ENCODE peak calls at places on chromosomes 16 and 17, in seven cellular contexts. V, B, Z, N, L, F and J are unnamed samples.

GRCh38 chr17:2929881-2930533 is 133.4 kb downstream of the OR1D5 start:
- DNase-seq in V (no peak), B (no peak), Z (no peak), N (peak; percentile 35), L (no peak), F (peak; percentile 39), J (no peak)

GRCh38 chr17:72087876-72088275 is 32.9 kb upstream of the SOX9 start:
- DNase-seq in V (no peak), B (no peak), Z (no peak), N (no peak), L (no peak), F (no peak), J (no peak)

GRCh38 chr17:80474231-80474932 is 2.0 kb downstream of the NPTX1 start:
- DNase-seq in V (peak; percentile 84), B (no peak), Z (no peak), N (peak; percentile 55), L (no peak), F (peak; percentile 61), J (no peak)

GRCh38 chr17:37527249-37527851 is 37.7 kb downstream of the DUSP14 start:
- DNase-seq in V (no peak), B (peak; percentile 36), Z (no peak), N (peak; percentile 70), L (no peak), F (peak; percentile 57), J (peak; percentile 18)

GRCh38 chr17:45248132-45248936 is 13.6 kb downstream of the SPATA32 start:
- DNase-seq in V (no peak), B (peak; percentile 29), Z (no peak), N (peak; percentile 43), L (no peak), F (peak; percentile 50), J (peak; percentile 92)

GRCh38 chr17:56707312-56708219 is 114.1 kb downstream of the NOG start:
- DNase-seq in V (no peak), B (no peak), Z (no peak), N (no peak), L (no peak), F (no peak), J (no peak)

GRCh38 chr17:15958484-15958854 is 13.5 kb downstream of the ADORA2B start:
- DNase-seq in V (peak; percentile 13), B (no peak), Z (no peak), N (no peak), L (no peak), F (no peak), J (no peak)

GRCh38 chr17:66652840-66653507 is 181.9 kb upstream of the CACNG5 start:
- DNase-seq in V (no peak), B (no peak), Z (no peak), N (no peak), L (no peak), F (peak; percentile 24), J (no peak)

GRCh38 chr17:9925457-9925856 is 20.4 kb upstream of the RCVRN start:
- DNase-seq in V (no peak), B (no peak), Z (no peak), N (no peak), L (no peak), F (no peak), J (no peak)

GRCh38 chr16:2774161-2774891 is 2.8 kb downstream of the ELOB start:
- DNase-seq in V (no peak), B (no peak), Z (no peak), N (no peak), L (no peak), F (peak; percentile 28), J (no peak)

GRCh38 chr17:75774988-75775668 is 9.5 kb upstream of the UNK start:
- DNase-seq in V (peak; percentile 68), B (no peak), Z (no peak), N (peak; percentile 67), L (no peak), F (peak; percentile 57), J (peak; percentile 83)

GRCh38 chr16:24580665-24581064 is 41.3 kb downstream of the RBBP6 start:
- DNase-seq in V (no peak), B (no peak), Z (no peak), N (no peak), L (no peak), F (peak; percentile 37), J (no peak)

GRCh38 chr17:67244621-67245072 is 349 bp downstream of the HELZ start:
- DNase-seq in V (no peak), B (no peak), Z (no peak), N (peak; percentile 17), L (no peak), F (peak; percentile 8), J (no peak)

GRCh38 chr17:40727447-40728231 is 24.1 kb upstream of the KRT24 start:
- DNase-seq in V (no peak), B (no peak), Z (no peak), N (no peak), L (no peak), F (peak; percentile 87), J (no peak)

GRCh38 chr16:66270333-66270927 is 96.1 kb upstream of the CDH5 start:
- DNase-seq in V (peak; percentile 78), B (no peak), Z (peak; percentile 25), N (peak; percentile 61), L (no peak), F (peak; percentile 57), J (peak; percentile 91)

GRCh38 chr16:87457051-87457611 is 35.7 kb downstream of the ZCCHC14 start:
- DNase-seq in V (no peak), B (no peak), Z (no peak), N (peak; percentile 81), L (no peak), F (no peak), J (no peak)

GRCh38 chr16:25235991-25236390 is 19.2 kb downstream of the AQP8 start:
- DNase-seq in V (no peak), B (no peak), Z (peak; percentile 25), N (no peak), L (no peak), F (no peak), J (no peak)

GRCh38 chr17:74202879-74203432 is 522 bp upstream of the RPL38 start:
- DNase-seq in V (no peak), B (no peak), Z (no peak), N (no peak), L (no peak), F (no peak), J (no peak)

GRCh38 chr17:78862073-78863023 is 21.7 kb upstream of the USP36 start:
- DNase-seq in V (peak; percentile 96), B (peak; percentile 38), Z (peak; percentile 85), N (peak; percentile 94), L (no peak), F (peak; percentile 99), J (peak; percentile 96)

GRCh38 chr16:66596986-66597848 is 7.3 kb upstream of the CMTM3 start:
- DNase-seq in V (no peak), B (no peak), Z (no peak), N (no peak), L (no peak), F (no peak), J (no peak)

GRCh38 chr17:43356999-43357398 is 41.8 kb upstream of the ARL4D start:
- DNase-seq in V (no peak), B (no peak), Z (peak; percentile 89), N (no peak), L (no peak), F (peak; percentile 97), J (no peak)

GRCh38 chr17:376936-377863 is 24.6 kb upstream of the RPH3AL start:
- DNase-seq in V (no peak), B (no peak), Z (peak; percentile 72), N (peak; percentile 78), L (no peak), F (no peak), J (no peak)